ENCODE peak calls at places on chromosomes 5 and 9, in six cellular contexts. One of them, this sample, is unnamed.

GRCh38 chr9:113463418-113464285 is at the start of gene RGS3:
- DNase-seq in aorta: peak
- DNase-seq in HL-60: no peak
- DNase-seq in AG04449: no peak
- DNase-seq in H7: peak
- DNase-seq in WERI-Rb-1: no peak
- DNase-seq in this sample: no peak

GRCh38 chr9:87887661-87888480 is 5.2 kb downstream of the SPATA31E1 start:
- DNase-seq in HL-60: no peak
- DNase-seq in WERI-Rb-1: no peak
- DNase-seq in AG04449: no peak
- DNase-seq in aorta: no peak
- DNase-seq in H7: no peak
- DNase-seq in this sample: no peak

GRCh38 chr5:173188280-173188679 is 43.9 kb downstream of the BNIP1 start:
- DNase-seq in HL-60: no peak
- DNase-seq in WERI-Rb-1: no peak
- DNase-seq in H7: no peak
- DNase-seq in aorta: no peak
- DNase-seq in AG04449: no peak
- DNase-seq in this sample: no peak

GRCh38 chr5:123722451-123722850 is 210.5 kb downstream of the CSNK1G3 start:
- DNase-seq in WERI-Rb-1: no peak
- DNase-seq in aorta: no peak
- DNase-seq in H7: no peak
- DNase-seq in AG04449: no peak
- DNase-seq in HL-60: no peak
- DNase-seq in this sample: no peak

GRCh38 chr9:118529210-118529609 is 825.0 kb downstream of the TLR4 start:
- DNase-seq in AG04449: no peak
- DNase-seq in HL-60: no peak
- DNase-seq in WERI-Rb-1: no peak
- DNase-seq in H7: no peak
- DNase-seq in aorta: no peak
- DNase-seq in this sample: no peak

GRCh38 chr5:168528521-168529360 is at the start of gene FBLL1:
- DNase-seq in WERI-Rb-1: peak
- DNase-seq in AG04449: no peak
- DNase-seq in aorta: no peak
- DNase-seq in H7: peak
- DNase-seq in HL-60: peak
- DNase-seq in this sample: peak

GRCh38 chr9:137383453-137384115 is 39.4 kb downstream of the EXD3 start:
- DNase-seq in HL-60: no peak
- DNase-seq in aorta: peak
- DNase-seq in AG04449: no peak
- DNase-seq in H7: peak
- DNase-seq in WERI-Rb-1: peak
- DNase-seq in this sample: peak

GRCh38 chr9:77714077-77714549 is 66.0 kb upstream of the GNA14 start:
- DNase-seq in aorta: no peak
- DNase-seq in AG04449: no peak
- DNase-seq in WERI-Rb-1: no peak
- DNase-seq in H7: no peak
- DNase-seq in HL-60: no peak
- DNase-seq in this sample: no peak

GRCh38 chr5:83244516-83244915 is 167.2 kb downstream of the XRCC4 start:
- DNase-seq in WERI-Rb-1: no peak
- DNase-seq in HL-60: no peak
- DNase-seq in aorta: no peak
- DNase-seq in H7: no peak
- DNase-seq in AG04449: no peak
- DNase-seq in this sample: no peak

GRCh38 chr5:83245037-83245436 is 167.7 kb downstream of the XRCC4 start:
- DNase-seq in HL-60: no peak
- DNase-seq in AG04449: no peak
- DNase-seq in WERI-Rb-1: no peak
- DNase-seq in H7: no peak
- DNase-seq in aorta: no peak
- DNase-seq in this sample: no peak

GRCh38 chr5:83253731-83254130 is 176.4 kb downstream of the XRCC4 start:
- DNase-seq in aorta: no peak
- DNase-seq in AG04449: no peak
- DNase-seq in HL-60: no peak
- DNase-seq in H7: no peak
- DNase-seq in WERI-Rb-1: no peak
- DNase-seq in this sample: no peak

GRCh38 chr5:83251849-83252248 is 174.5 kb downstream of the XRCC4 start:
- DNase-seq in aorta: no peak
- DNase-seq in AG04449: no peak
- DNase-seq in WERI-Rb-1: no peak
- DNase-seq in HL-60: no peak
- DNase-seq in H7: no peak
- DNase-seq in this sample: no peak

DNA sequence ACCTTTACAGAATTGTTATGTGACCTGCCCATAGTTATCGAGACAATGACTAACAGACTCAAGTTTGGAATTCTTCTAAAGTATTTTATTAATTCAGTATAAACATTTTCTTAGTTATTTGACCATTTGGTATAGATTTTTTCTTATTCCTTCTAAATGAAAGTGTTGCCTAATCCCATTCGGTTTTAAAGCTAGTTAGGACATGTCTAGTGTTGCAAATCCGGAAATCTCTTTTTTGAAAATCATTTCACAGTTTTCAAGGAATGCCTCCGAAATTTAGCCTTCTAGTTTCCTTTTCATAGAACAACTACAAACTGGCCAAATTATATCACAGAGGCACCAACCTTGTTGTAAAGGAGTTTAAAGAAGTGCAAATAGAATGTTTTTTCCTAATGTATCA is 171.8 kb downstream of the XRCC4 start:
- DNase-seq in aorta: no peak
- DNase-seq in H7: no peak
- DNase-seq in WERI-Rb-1: no peak
- DNase-seq in HL-60: no peak
- DNase-seq in AG04449: no peak
- DNase-seq in this sample: no peak
- H3K4me3 ChIP-seq in aorta: no peak
- H3K4me3 ChIP-seq in H7: no peak
- H3K4me3 ChIP-seq in WERI-Rb-1: no peak
- H3K4me3 ChIP-seq in HL-60: no peak
- H3K4me3 ChIP-seq in AG04449: no peak
- H3K4me3 ChIP-seq in this sample: no peak

GRCh38 chr9:124013263-124014211 is 2.0 kb downstream of the LHX2 start:
- DNase-seq in AG04449: no peak
- DNase-seq in WERI-Rb-1: no peak
- DNase-seq in H7: peak
- DNase-seq in HL-60: no peak
- DNase-seq in aorta: no peak
- DNase-seq in this sample: no peak

GRCh38 chr9:124011460-124012301 is at the start of gene LHX2:
- DNase-seq in AG04449: peak
- DNase-seq in H7: peak
- DNase-seq in aorta: no peak
- DNase-seq in HL-60: peak
- DNase-seq in WERI-Rb-1: no peak
- DNase-seq in this sample: peak

GRCh38 chr9:124010665-124011321 is 775 bp upstream of the LHX2 start:
- DNase-seq in AG04449: no peak
- DNase-seq in WERI-Rb-1: no peak
- DNase-seq in H7: peak
- DNase-seq in aorta: no peak
- DNase-seq in HL-60: no peak
- DNase-seq in this sample: no peak

GRCh38 chr9:124014355-124015026 is 2.9 kb downstream of the LHX2 start:
- DNase-seq in AG04449: no peak
- DNase-seq in WERI-Rb-1: no peak
- DNase-seq in HL-60: no peak
- DNase-seq in H7: no peak
- DNase-seq in aorta: no peak
- DNase-seq in this sample: no peak

DNA sequence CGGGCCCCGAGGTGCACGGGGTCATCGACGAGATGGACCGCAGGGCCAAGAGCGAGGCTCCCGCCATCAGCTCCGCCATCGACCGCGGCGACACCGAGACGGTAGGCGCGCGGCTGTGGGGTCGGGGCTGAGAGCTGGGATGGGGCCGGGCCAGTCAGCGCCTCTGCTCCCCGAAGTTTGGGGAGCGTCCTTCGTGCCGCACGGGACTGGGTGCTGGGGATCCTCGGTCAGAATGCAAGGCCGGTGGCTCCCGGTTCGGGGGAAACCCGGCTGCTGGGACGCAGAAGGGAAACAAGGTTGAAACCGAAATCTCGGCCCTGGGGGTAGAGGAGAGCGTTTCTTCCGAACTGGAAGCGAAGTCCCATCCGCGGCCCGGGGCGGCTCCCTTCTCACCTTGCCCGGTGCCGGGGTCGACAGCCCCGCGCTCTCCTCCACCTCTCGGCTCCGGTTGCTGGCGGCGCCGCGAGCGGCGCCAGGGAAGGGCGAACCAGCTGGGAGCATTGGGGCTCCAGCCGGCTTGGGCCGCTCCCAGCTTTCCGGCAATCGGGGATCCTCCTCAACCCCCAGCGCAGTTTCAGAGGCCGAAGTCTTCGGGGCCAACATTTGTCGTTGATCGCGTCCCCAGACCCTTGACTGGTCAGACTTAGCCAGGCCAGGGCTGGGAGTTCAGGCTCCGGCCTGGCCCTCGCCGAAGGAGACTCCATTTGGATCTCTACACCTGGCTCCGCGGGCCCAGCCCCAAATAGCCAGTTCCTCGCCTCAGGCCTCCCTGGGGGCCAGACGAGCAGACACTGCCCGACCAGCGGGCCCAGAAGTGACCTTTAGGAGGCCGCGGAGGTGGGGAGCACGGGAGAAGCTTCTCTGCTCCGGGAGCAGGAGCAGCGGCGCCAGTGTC is 1.0 kb downstream of the LHX2 start:
- DNase-seq in H7: peak
- DNase-seq in aorta: no peak
- DNase-seq in HL-60: no peak
- DNase-seq in WERI-Rb-1: no peak
- DNase-seq in AG04449: no peak
- DNase-seq in this sample: peak
- H3K4me3 ChIP-seq in H7: no peak
- H3K4me3 ChIP-seq in aorta: no peak
- H3K4me3 ChIP-seq in HL-60: no peak
- H3K4me3 ChIP-seq in WERI-Rb-1: no peak
- H3K4me3 ChIP-seq in AG04449: peak
- H3K4me3 ChIP-seq in this sample: peak

DNA sequence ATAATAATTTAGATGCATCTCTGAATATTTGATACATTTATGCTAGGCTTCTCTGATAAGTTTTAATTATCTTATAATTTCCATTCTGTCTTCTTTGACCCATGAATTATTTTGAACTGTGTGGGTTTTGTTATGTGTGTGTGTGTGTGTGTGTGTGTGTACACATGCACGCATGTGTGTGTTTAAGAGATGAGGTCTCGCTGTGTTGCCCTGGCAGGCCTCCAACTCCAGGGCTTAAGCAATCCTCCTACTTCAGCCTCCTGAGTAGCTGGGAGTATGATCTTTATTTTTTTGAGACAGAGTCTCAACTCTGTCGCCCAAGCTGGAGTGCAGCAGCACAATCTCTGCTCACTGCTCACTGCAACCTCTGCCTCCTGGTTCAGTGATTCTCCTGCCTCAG is 75.4 kb downstream of the NDUFAF2 start:
- DNase-seq in WERI-Rb-1: no peak
- DNase-seq in HL-60: no peak
- DNase-seq in aorta: no peak
- DNase-seq in AG04449: no peak
- DNase-seq in H7: no peak
- DNase-seq in this sample: no peak
- H3K4me3 ChIP-seq in WERI-Rb-1: no peak
- H3K4me3 ChIP-seq in HL-60: no peak
- H3K4me3 ChIP-seq in aorta: no peak
- H3K4me3 ChIP-seq in AG04449: no peak
- H3K4me3 ChIP-seq in H7: no peak
- H3K4me3 ChIP-seq in this sample: no peak

GRCh38 chr9:107489144-107489673 is 360 bp downstream of the KLF4 start:
- DNase-seq in WERI-Rb-1: no peak
- DNase-seq in HL-60: no peak
- DNase-seq in AG04449: no peak
- DNase-seq in aorta: no peak
- DNase-seq in H7: peak
- DNase-seq in this sample: no peak
- H3K4me3 ChIP-seq in WERI-Rb-1: peak
- H3K4me3 ChIP-seq in HL-60: peak
- H3K4me3 ChIP-seq in AG04449: peak
- H3K4me3 ChIP-seq in aorta: peak
- H3K4me3 ChIP-seq in H7: peak
- H3K4me3 ChIP-seq in this sample: peak

GRCh38 chr5:58761418-58761817 is 178.5 kb downstream of the RAB3C start:
- DNase-seq in aorta: no peak
- DNase-seq in WERI-Rb-1: no peak
- DNase-seq in H7: no peak
- DNase-seq in HL-60: no peak
- DNase-seq in AG04449: no peak
- DNase-seq in this sample: no peak
- H3K4me3 ChIP-seq in aorta: no peak
- H3K4me3 ChIP-seq in WERI-Rb-1: no peak
- H3K4me3 ChIP-seq in H7: no peak
- H3K4me3 ChIP-seq in HL-60: no peak
- H3K4me3 ChIP-seq in AG04449: no peak
- H3K4me3 ChIP-seq in this sample: no peak

GRCh38 chr5:143398053-143398355 is 5.5 kb downstream of the NR3C1 start:
- DNase-seq in AG04449: no peak
- DNase-seq in aorta: no peak
- DNase-seq in HL-60: no peak
- DNase-seq in H7: no peak
- DNase-seq in WERI-Rb-1: no peak
- DNase-seq in this sample: no peak

GRCh38 chr5:143400541-143401252 is 2.8 kb downstream of the NR3C1 start:
- DNase-seq in aorta: no peak
- DNase-seq in AG04449: no peak
- DNase-seq in HL-60: no peak
- DNase-seq in WERI-Rb-1: no peak
- DNase-seq in H7: peak
- DNase-seq in this sample: no peak

GRCh38 chr5:143401253-143401845 is 2.1 kb downstream of the NR3C1 start:
- DNase-seq in HL-60: no peak
- DNase-seq in aorta: no peak
- DNase-seq in WERI-Rb-1: no peak
- DNase-seq in AG04449: no peak
- DNase-seq in H7: no peak
- DNase-seq in this sample: no peak

GRCh38 chr5:143398451-143399237 is 4.8 kb downstream of the NR3C1 start:
- DNase-seq in AG04449: no peak
- DNase-seq in H7: no peak
- DNase-seq in WERI-Rb-1: no peak
- DNase-seq in HL-60: no peak
- DNase-seq in aorta: no peak
- DNase-seq in this sample: no peak

GRCh38 chr5:143399616-143400540 is 3.6 kb downstream of the NR3C1 start:
- DNase-seq in WERI-Rb-1: no peak
- DNase-seq in aorta: no peak
- DNase-seq in HL-60: no peak
- DNase-seq in H7: no peak
- DNase-seq in AG04449: no peak
- DNase-seq in this sample: no peak
- H3K4me3 ChIP-seq in WERI-Rb-1: no peak
- H3K4me3 ChIP-seq in aorta: peak
- H3K4me3 ChIP-seq in HL-60: peak
- H3K4me3 ChIP-seq in H7: no peak
- H3K4me3 ChIP-seq in AG04449: peak
- H3K4me3 ChIP-seq in this sample: no peak

This sample was measured in HAP-1.